ENCODE peak calls at places on chromosomes 6 and 20, in six cellular contexts. X is choroid plexus epithelial cell, T is fibroblast of pulmonary artery, V is astrocyte of the spinal cord, M is OCI-LY7, P is NB4. R is an unnamed sample.

GRCh38 chr20:24662756-24663399 is 193.4 kb downstream of the SYNDIG1 start:
- DNase-seq in X (no peak), T (no peak), V (no peak), M (no peak), P (no peak), R (no peak)

GRCh38 chr20:63955281-63955845 is 853 bp downstream of the UCKL1 start:
- DNase-seq in X (no peak), T (no peak), V (peak; percentile 15), M (peak; percentile 34), P (peak; percentile 83), R (peak; percentile 33)

GRCh38 chr20:23117738-23118137 is 31.6 kb upstream of the CD93 start:
- DNase-seq in X (no peak), T (no peak), V (no peak), M (no peak), P (no peak), R (no peak)

GRCh38 chr6:151763938-151764680 is 43.4 kb upstream of the ESR1 start:
- DNase-seq in X (peak; percentile 91), T (peak; percentile 93), V (peak; percentile 77), M (peak; percentile 33), P (peak; percentile 59), R (peak; percentile 96)

GRCh38 chr20:50588034-50588736 is 78.0 kb downstream of the PTPN1 start:
- DNase-seq in X (peak; percentile 76), T (peak; percentile 69), V (peak; percentile 62), M (peak; percentile 74), P (peak; percentile 72), R (peak; percentile 70)

GRCh38 chr6:160278786-160279310 is 20.2 kb upstream of the SLC22A2 start:
- DNase-seq in X (no peak), T (no peak), V (no peak), M (no peak), P (no peak), R (no peak)

GRCh38 chr20:23142162-23143050 is 56.3 kb upstream of the CD93 start:
- DNase-seq in X (no peak), T (no peak), V (no peak), M (no peak), P (peak; percentile 79), R (no peak)

GRCh38 chr6:144063246-144063743 is 32.1 kb downstream of the SF3B5 start:
- DNase-seq in X (no peak), T (no peak), V (no peak), M (peak; percentile 8), P (no peak), R (no peak)

GRCh38 chr6:91098006-91098405 is 511.1 kb upstream of the MAP3K7 start:
- DNase-seq in X (no peak), T (no peak), V (peak; percentile 13), M (no peak), P (no peak), R (no peak)

GRCh38 chr6:74041420-74041819 is 345.4 kb downstream of the CD109 start:
- DNase-seq in X (no peak), T (no peak), V (no peak), M (no peak), P (no peak), R (no peak)

GRCh38 chr6:56046576-56046975 is 171.2 kb upstream of the BMP5 start:
- DNase-seq in X (peak; percentile 77), T (peak; percentile 83), V (peak; percentile 92), M (no peak), P (peak; percentile 75), R (peak; percentile 87)

GRCh38 chr20:48702388-48703041 is 125.3 kb downstream of the PREX1 start:
- DNase-seq in X (no peak), T (no peak), V (no peak), M (no peak), P (no peak), R (no peak)

GRCh38 chr6:166744654-166745134 is 117.6 kb upstream of the RPS6KA2 start:
- DNase-seq in X (no peak), T (no peak), V (no peak), M (no peak), P (no peak), R (no peak)

GRCh38 chr6:159934181-159934580 is 34.7 kb upstream of the IGF2R start:
- DNase-seq in X (no peak), T (no peak), V (peak; percentile 29), M (no peak), P (no peak), R (peak; percentile 50)

GRCh38 chr20:25496968-25497401 is 88.3 kb downstream of the NINL start:
- DNase-seq in X (no peak), T (no peak), V (peak; percentile 42), M (no peak), P (no peak), R (no peak)

DNA sequence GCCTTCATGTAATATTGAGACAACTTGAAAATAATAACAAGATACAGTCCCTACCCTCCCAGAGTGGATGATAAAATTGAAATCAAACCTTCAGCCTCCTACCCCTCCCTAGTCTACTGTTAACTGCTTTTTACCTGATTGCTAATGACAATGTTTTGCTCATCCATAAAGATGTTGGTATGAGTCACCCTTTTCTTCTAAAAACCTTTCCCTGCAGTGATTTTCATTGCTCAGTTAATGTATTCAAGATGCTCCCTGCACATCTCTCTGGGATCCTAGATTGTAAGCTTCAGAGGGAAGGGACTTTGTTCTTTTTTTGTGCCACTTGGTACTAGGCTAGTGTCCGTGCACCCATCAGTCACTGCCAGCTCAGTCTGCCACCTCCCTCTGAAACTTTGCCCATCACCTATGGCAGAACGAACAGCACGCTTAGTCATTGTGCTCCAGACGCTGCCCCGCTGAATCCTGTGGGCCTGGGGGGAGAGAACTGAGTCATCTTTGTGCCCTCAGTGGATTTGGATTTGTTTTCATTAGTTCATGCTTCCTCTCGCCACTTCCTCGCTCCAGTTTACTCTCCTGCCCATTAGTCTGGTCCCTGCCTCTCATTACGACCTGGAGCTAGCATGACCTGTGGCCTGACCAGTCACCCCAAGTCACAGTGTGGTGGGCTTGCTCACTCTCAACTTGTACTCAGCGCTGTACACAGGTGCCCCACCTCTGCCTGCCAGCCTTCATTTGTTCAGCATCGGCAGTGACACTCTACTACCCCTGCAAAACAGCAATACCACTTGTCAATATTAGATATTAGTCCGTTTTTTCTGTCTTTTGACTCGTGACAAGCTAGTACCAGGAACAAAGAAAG is 78.0 kb upstream of the TMEM181 start:
- DNase-seq in X (peak; percentile 50), T (peak; percentile 53), V (peak; percentile 83), M (no peak), P (no peak), R (peak; percentile 52)
- H3K4me3 ChIP-seq in X (no peak overlapping the region), T (no peak overlapping the region), V (no peak overlapping the region), M (no peak overlapping the region), P (no peak overlapping the region), R (no peak overlapping the region)

DNA sequence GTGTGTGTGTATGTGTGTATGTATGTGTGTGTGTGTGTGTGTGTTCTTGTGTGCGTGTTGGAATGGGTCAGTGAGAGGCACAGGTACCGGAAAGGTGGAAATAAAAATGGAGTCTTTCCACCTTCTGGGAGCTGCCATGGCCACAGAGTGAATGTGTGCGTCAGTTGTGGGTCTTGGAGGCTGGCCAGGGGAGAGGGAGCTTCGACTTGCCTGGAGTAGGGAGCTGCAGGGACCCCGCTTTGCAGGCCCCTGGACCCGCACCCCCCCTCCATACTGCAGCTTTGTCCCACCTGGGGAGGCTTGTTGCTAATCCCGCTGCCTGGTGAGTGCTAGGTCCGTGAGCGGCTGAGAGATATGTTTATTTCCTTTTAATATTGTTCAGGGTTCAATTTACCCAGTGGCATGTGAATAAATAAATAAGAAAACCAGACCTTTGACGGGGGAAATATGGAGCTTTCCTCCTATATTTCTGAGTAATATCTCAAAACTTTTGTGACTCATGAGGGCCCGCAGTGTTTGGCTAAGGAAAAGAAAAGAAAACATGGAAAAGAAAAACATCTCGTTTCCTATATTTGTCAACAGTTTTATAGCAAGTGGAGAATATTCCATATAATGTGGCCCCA is 24.4 kb upstream of the CCDC167 start:
- DNase-seq in X (peak; percentile 42), T (peak; percentile 36), V (peak; percentile 75), M (no peak), P (no peak), R (no peak)
- H3K4me3 ChIP-seq in X (no peak overlapping the region), T (no peak overlapping the region), V (no peak overlapping the region), M (no peak overlapping the region), P (no peak overlapping the region), R (no peak overlapping the region)

GRCh38 chr6:139204978-139205377 is 70.1 kb downstream of the HECA start:
- DNase-seq in X (no peak), T (no peak), V (no peak), M (no peak), P (no peak), R (no peak)

GRCh38 chr6:139201378-139201777 is 66.5 kb downstream of the HECA start:
- DNase-seq in X (no peak), T (no peak), V (no peak), M (no peak), P (no peak), R (no peak)

GRCh38 chr6:139205843-139206242 is 71.0 kb downstream of the HECA start:
- DNase-seq in X (no peak), T (no peak), V (no peak), M (no peak), P (no peak), R (no peak)
- H3K4me3 ChIP-seq in X (no peak overlapping the region), T (no peak overlapping the region), V (no peak overlapping the region), M (no peak overlapping the region), P (no peak overlapping the region), R (no peak overlapping the region)

DNA sequence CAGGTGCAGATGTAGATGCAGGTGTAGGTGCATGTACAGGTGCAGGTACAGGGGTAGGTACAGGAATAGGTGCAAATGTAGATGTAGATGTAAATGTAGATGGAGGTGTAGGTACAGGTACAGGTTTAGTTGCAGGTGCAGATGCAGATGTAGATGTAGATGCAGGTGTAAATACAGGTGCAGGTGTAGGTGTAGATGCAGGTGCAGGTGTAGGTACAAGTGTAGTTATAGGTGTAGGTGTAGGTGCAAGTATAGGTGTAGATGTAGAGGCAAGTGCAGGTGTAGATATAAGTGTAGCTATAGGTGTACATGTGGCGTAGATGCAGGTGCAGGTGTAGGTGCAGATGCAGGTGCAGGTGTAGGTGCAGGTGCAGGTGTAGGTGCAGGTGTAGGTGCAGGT is 34.2 kb upstream of the CDH4 start:
- DNase-seq in X (no peak), T (no peak), V (no peak), M (no peak), P (no peak), R (no peak)
- H3K4me3 ChIP-seq in X (no peak overlapping the region), T (no peak overlapping the region), V (no peak overlapping the region), M (no peak overlapping the region), P (no peak overlapping the region), R (no peak overlapping the region)

DNA sequence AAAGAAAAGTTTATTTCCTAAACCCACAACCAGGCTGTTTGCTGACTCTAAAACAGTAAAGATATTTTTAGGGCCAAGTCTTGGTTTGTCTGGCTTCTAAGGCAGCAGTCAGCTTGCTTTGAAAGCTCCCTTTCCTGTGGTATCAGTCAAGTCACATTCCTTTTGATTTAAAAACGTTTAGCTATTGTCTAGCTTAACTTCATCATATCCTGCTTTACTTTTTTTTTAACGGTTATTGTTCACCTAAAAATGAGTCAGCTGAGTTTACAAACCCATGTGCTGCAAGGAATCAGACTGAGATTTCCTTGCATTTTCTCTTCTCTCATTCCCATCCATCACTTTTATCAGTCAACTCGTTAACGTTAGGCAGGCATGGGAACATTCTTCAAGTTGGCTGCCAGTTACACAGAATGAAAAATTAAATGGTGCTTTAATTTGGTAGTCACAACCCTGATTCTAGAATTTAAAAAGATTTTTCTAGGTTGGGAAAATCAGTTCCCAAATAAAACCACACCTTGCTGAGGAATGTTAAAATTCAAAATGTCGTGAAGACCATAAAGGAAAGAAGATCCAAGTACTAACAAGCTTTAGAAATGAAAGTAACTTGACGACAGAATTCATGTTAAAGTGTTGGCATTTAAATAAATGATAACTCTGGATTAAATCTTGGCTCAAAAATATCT is 45.9 kb downstream of the ELOVL5 start:
- DNase-seq in X (peak; percentile 71), T (peak; percentile 96), V (peak; percentile 88), M (no peak), P (no peak), R (peak; percentile 92)
- H3K4me3 ChIP-seq in X (no peak overlapping the region), T (peak overlapping the region; percentile 30), V (no peak overlapping the region), M (no peak overlapping the region), P (no peak overlapping the region), R (no peak overlapping the region)

R was measured in cardiac fibroblast.